ENCODE peak calls at places on chromosome 9, in four cellular contexts. One of them, this sample, is unnamed.
A peak's percentile ranks its signal among the peaks of the same experiment; 100 is the strongest.

GRCh38 chr9:133514475-133515239 is 10.1 kb downstream of the MYMK start:
- DNase-seq in dorsolateral prefrontal cortex: no peak
- DNase-seq in WERI-Rb-1: no peak
- DNase-seq in psoas muscle: peak; percentile 59
- DNase-seq in this sample: no peak

GRCh38 chr9:127680846-127681245 is 25.9 kb upstream of the CFAP157 start:
- DNase-seq in dorsolateral prefrontal cortex: peak; percentile 74
- DNase-seq in psoas muscle: no peak
- DNase-seq in WERI-Rb-1: no peak
- DNase-seq in this sample: no peak

GRCh38 chr9:88690628-88691027 is 155.7 kb downstream of the NXNL2 start:
- DNase-seq in WERI-Rb-1: no peak
- DNase-seq in dorsolateral prefrontal cortex: no peak
- DNase-seq in psoas muscle: no peak
- DNase-seq in this sample: no peak

GRCh38 chr9:136978073-136978864 is 965 bp downstream of the PTGDS start:
- DNase-seq in dorsolateral prefrontal cortex: peak; percentile 92
- DNase-seq in WERI-Rb-1: no peak
- DNase-seq in psoas muscle: peak; percentile 74
- DNase-seq in this sample: peak; percentile 0

GRCh38 chr9:112166176-112167140 is 8.6 kb downstream of the SUSD1 start:
- DNase-seq in dorsolateral prefrontal cortex: no peak
- DNase-seq in psoas muscle: no peak
- DNase-seq in WERI-Rb-1: peak; percentile 30
- DNase-seq in this sample: peak; percentile 84

GRCh38 chr9:401223-401622 is 186.6 kb downstream of the DOCK8 start:
- DNase-seq in psoas muscle: no peak
- DNase-seq in WERI-Rb-1: peak; percentile 84
- DNase-seq in dorsolateral prefrontal cortex: no peak
- DNase-seq in this sample: no peak

GRCh38 chr9:81823672-81824554 is 104.3 kb upstream of the SPATA31D4 start:
- DNase-seq in dorsolateral prefrontal cortex: no peak
- DNase-seq in psoas muscle: no peak
- DNase-seq in WERI-Rb-1: no peak
- DNase-seq in this sample: peak; percentile 23

GRCh38 chr9:33170464-33171156 is 3.5 kb upstream of the B4GALT1 start:
- DNase-seq in psoas muscle: peak; percentile 70
- DNase-seq in WERI-Rb-1: peak; percentile 67
- DNase-seq in dorsolateral prefrontal cortex: no peak
- DNase-seq in this sample: no peak

GRCh38 chr9:27548055-27548741 is 18.6 kb upstream of the MOB3B start:
- DNase-seq in psoas muscle: no peak
- DNase-seq in WERI-Rb-1: no peak
- DNase-seq in dorsolateral prefrontal cortex: no peak
- DNase-seq in this sample: peak; percentile 52

GRCh38 chr9:109584205-109584604 is 86.1 kb upstream of the PTPN3 start:
- DNase-seq in WERI-Rb-1: no peak
- DNase-seq in psoas muscle: no peak
- DNase-seq in dorsolateral prefrontal cortex: no peak
- DNase-seq in this sample: no peak

GRCh38 chr9:83066771-83067170 is 3.8 kb upstream of the RASEF start:
- DNase-seq in WERI-Rb-1: no peak
- DNase-seq in psoas muscle: no peak
- DNase-seq in dorsolateral prefrontal cortex: no peak
- DNase-seq in this sample: peak; percentile 95

GRCh38 chr9:21251638-21252037 is 11.8 kb upstream of the IFNA14 start:
- DNase-seq in dorsolateral prefrontal cortex: no peak
- DNase-seq in psoas muscle: no peak
- DNase-seq in WERI-Rb-1: no peak
- DNase-seq in this sample: no peak

GRCh38 chr9:91162311-91162710 is 199.4 kb downstream of the AUH start:
- DNase-seq in WERI-Rb-1: no peak
- DNase-seq in psoas muscle: no peak
- DNase-seq in dorsolateral prefrontal cortex: no peak
- DNase-seq in this sample: peak; percentile 74

GRCh38 chr9:22228542-22228941 is 218.1 kb upstream of the DMRTA1 start:
- DNase-seq in dorsolateral prefrontal cortex: no peak
- DNase-seq in psoas muscle: no peak
- DNase-seq in WERI-Rb-1: no peak
- DNase-seq in this sample: no peak

GRCh38 chr9:96852676-96853075 is 1.6 kb downstream of the ZNF782 start:
- DNase-seq in WERI-Rb-1: no peak
- DNase-seq in psoas muscle: no peak
- DNase-seq in dorsolateral prefrontal cortex: no peak
- DNase-seq in this sample: peak; percentile 8
- H3K4me3 ChIP-seq in WERI-Rb-1: no peak overlapping the region
- H3K4me3 ChIP-seq in psoas muscle: peak overlapping the region; percentile 81
- H3K4me3 ChIP-seq in dorsolateral prefrontal cortex: peak overlapping the region; percentile 81
- H3K4me3 ChIP-seq in this sample: no peak overlapping the region

DNA sequence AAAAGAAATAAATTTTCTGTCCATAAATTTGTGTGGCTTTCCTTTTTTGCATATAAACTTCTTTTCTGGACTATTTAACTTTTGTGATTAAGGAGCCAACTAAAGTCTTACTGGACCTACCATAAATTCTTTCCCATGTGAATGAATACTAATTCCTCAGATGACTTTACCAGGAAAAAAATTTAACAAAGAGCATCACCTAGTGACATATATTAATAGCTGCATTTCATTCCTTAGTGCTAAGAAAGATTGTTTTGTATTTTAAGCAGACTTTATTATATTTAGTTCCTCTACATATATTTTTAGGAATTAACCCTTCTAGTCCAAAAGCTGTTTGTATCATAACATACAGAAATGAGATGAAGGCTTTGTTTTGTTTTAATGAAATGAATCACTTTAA is 64.4 kb downstream of the C9orf85 start:
- DNase-seq in psoas muscle: no peak
- DNase-seq in WERI-Rb-1: no peak
- DNase-seq in dorsolateral prefrontal cortex: no peak
- DNase-seq in this sample: peak; percentile 27
- TF ChIP-seq CTCF in psoas muscle: peak; percentile 22
- TF ChIP-seq CTCF in WERI-Rb-1: no peak
- TF ChIP-seq CTCF in dorsolateral prefrontal cortex: peak; percentile 64
- TF ChIP-seq CTCF in this sample: peak; percentile 27

GRCh38 chr9:84647699-84648098 is 21.8 kb upstream of the NTRK2 start:
- DNase-seq in psoas muscle: no peak
- DNase-seq in WERI-Rb-1: no peak
- DNase-seq in dorsolateral prefrontal cortex: no peak
- DNase-seq in this sample: no peak

DNA sequence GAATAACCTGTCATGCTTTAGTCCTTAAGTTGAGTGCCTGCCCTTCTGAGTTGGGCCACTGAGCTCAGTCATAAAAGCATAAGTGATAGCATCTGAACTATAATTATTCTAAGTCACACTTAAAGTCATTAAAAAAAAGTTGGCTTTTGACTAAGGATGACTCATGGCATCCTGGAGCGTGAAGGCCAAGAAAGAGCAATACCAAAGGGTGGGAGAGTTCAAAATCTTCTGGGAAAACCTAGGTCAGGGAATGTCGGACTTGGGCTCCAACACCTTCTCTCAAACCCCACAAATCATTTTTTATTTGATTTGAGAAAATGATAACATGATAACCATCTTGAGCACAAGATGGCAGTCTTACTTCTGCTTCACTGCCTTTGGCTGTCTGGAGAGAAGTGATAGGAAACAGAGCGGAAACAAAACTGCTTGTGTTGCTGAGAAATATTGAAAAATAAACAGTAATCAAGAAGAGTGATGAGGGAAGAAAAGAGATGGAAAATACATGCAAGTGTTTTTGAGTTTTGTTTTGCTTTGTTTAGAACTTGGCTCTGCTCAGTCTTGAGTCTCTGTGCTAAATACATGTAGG is 16.9 kb upstream of the NTRK2 start:
- DNase-seq in dorsolateral prefrontal cortex: no peak
- DNase-seq in psoas muscle: no peak
- DNase-seq in WERI-Rb-1: no peak
- DNase-seq in this sample: peak; percentile 33
- H3K27me3 ChIP-seq in dorsolateral prefrontal cortex: no peaks in the 10 kb centered on the region
- H3K27me3 ChIP-seq in psoas muscle: no peaks in the 10 kb centered on the region
- H3K27me3 ChIP-seq in WERI-Rb-1: peaks cover 49% of the 10 kb centered on the region
- H3K27me3 ChIP-seq in this sample: no peaks in the 10 kb centered on the region

DNA sequence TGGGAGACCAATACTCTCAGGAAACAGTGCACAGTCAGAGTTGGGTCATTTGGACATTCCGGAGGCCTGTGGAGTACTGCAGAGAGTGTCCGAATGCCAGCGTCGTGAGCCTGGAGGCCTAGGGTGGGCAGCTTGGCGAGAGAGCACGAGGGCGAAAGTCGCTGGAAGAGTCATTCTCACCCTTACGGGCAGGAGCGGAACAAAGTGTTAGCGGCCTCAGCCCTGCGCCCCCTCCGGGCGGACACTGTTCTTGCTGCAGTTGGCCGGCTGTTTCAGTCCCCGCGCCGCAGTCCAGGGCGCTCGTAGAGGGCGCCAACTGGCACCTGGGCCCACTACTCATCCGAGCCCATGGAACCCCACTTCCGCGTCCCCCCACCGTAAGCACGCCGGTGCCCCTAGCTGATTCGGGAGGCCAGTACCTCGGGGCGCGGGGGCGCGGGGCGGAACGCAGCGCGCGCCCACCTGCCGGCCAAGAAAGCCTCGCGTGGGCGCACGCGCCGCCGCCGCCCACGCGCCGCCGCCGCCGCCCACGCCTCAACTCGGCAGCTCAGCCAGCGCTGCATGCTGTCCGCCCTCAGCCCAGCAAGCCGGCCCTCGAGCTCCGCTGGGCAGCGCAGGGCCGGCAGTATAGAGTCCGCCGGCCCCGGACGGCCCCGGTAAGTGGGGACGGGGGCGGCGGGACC is 99.7 kb upstream of the CCL21 start:
- DNase-seq in WERI-Rb-1: no peak
- DNase-seq in dorsolateral prefrontal cortex: no peak
- DNase-seq in psoas muscle: no peak
- DNase-seq in this sample: peak; percentile 22
- H3K4me3 ChIP-seq in WERI-Rb-1: no peak overlapping the region
- H3K4me3 ChIP-seq in dorsolateral prefrontal cortex: no peak overlapping the region
- H3K4me3 ChIP-seq in psoas muscle: peak overlapping the region; percentile 40
- H3K4me3 ChIP-seq in this sample: peak overlapping the region; percentile 19

GRCh38 chr9:105051897-105052296 is 123.9 kb upstream of the ABCA1 start:
- DNase-seq in dorsolateral prefrontal cortex: no peak
- DNase-seq in psoas muscle: no peak
- DNase-seq in WERI-Rb-1: no peak
- DNase-seq in this sample: no peak
- TF ChIP-seq CTCF in dorsolateral prefrontal cortex: no peak
- TF ChIP-seq CTCF in psoas muscle: no peak
- TF ChIP-seq CTCF in WERI-Rb-1: no peak
- TF ChIP-seq CTCF in this sample: no peak

DNA sequence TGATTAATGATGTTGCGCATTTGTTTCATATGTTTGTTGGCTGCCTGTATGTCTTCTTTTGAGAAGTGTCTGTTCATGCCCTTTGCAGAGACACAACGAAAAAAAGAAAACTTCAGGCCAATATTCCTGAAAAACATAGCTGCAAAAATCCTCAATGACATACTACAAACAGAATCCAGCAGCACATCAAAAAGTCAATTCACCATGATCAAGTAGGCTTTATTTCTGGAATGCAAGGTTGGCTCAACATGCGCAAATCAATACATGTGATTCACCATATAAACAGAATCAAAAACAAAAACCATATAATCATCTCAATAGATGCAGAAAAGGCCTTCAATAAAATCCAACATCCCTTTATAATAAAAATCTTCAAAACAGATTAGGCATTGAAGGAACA is 1.9 kb upstream of the ANKS6 start:
- DNase-seq in WERI-Rb-1: no peak
- DNase-seq in psoas muscle: no peak
- DNase-seq in dorsolateral prefrontal cortex: no peak
- DNase-seq in this sample: no peak
- H3K27me3 ChIP-seq in WERI-Rb-1: no peaks in the 10 kb centered on the region
- H3K27me3 ChIP-seq in psoas muscle: no peaks in the 10 kb centered on the region
- H3K27me3 ChIP-seq in dorsolateral prefrontal cortex: no peaks in the 10 kb centered on the region
- H3K27me3 ChIP-seq in this sample: no peaks in the 10 kb centered on the region

GRCh38 chr9:106038266-106039001 is 344.1 kb downstream of the TMEM38B start:
- DNase-seq in psoas muscle: no peak
- DNase-seq in dorsolateral prefrontal cortex: no peak
- DNase-seq in WERI-Rb-1: no peak
- DNase-seq in this sample: peak; percentile 63
- H3K4me3 ChIP-seq in psoas muscle: no peak overlapping the region
- H3K4me3 ChIP-seq in dorsolateral prefrontal cortex: no peak overlapping the region
- H3K4me3 ChIP-seq in WERI-Rb-1: no peak overlapping the region
- H3K4me3 ChIP-seq in this sample: no peak overlapping the region

This sample was measured in bronchial epithelial cell.